ENCODE peak calls at places on chromosomes 2 and 18, in eight cellular contexts. One of them, this sample, is unnamed. For H3K4me1, the result is how much of the 10 kb centered on the place peaks cover.

GRCh38 chr2:10225291-10226031 is 77.2 kb upstream of the HPCAL1 start:
- DNase-seq in esophagus muscularis mucosa: no peak
- DNase-seq in stomach: peak
- DNase-seq in H9: peak
- DNase-seq in pancreas: no peak
- DNase-seq in A549: no peak
- DNase-seq in psoas muscle: peak
- DNase-seq in astrocyte: no peak
- DNase-seq in this sample: peak

GRCh38 chr2:231617059-231617926 is 24.6 kb downstream of the TEX44 start:
- DNase-seq in stomach: no peak
- DNase-seq in astrocyte: no peak
- DNase-seq in esophagus muscularis mucosa: no peak
- DNase-seq in pancreas: no peak
- DNase-seq in psoas muscle: no peak
- DNase-seq in A549: no peak
- DNase-seq in H9: no peak
- DNase-seq in this sample: no peak

GRCh38 chr18:78421392-78421791 is 558.2 kb upstream of the SALL3 start:
- DNase-seq in pancreas: no peak
- DNase-seq in stomach: no peak
- DNase-seq in psoas muscle: no peak
- DNase-seq in A549: no peak
- DNase-seq in esophagus muscularis mucosa: peak
- DNase-seq in astrocyte: no peak
- DNase-seq in H9: no peak
- DNase-seq in this sample: no peak

GRCh38 chr18:50401888-50402287 is 27.0 kb downstream of the SKA1 start:
- DNase-seq in stomach: peak
- DNase-seq in A549: no peak
- DNase-seq in H9: peak
- DNase-seq in psoas muscle: peak
- DNase-seq in pancreas: peak
- DNase-seq in esophagus muscularis mucosa: no peak
- DNase-seq in astrocyte: peak
- DNase-seq in this sample: peak

GRCh38 chr2:40240067-40240466 is 211.8 kb downstream of the SLC8A1 start:
- DNase-seq in pancreas: peak
- DNase-seq in H9: no peak
- DNase-seq in astrocyte: peak
- DNase-seq in A549: no peak
- DNase-seq in psoas muscle: peak
- DNase-seq in stomach: peak
- DNase-seq in esophagus muscularis mucosa: peak
- DNase-seq in this sample: peak

GRCh38 chr2:181780159-181781081 is 100.1 kb upstream of the NEUROD1 start:
- DNase-seq in psoas muscle: no peak
- DNase-seq in astrocyte: peak
- DNase-seq in stomach: no peak
- DNase-seq in H9: no peak
- DNase-seq in pancreas: no peak
- DNase-seq in esophagus muscularis mucosa: no peak
- DNase-seq in A549: peak
- DNase-seq in this sample: no peak

GRCh38 chr18:76422838-76423237 is 72.2 kb downstream of the ZNF516 start:
- DNase-seq in astrocyte: no peak
- DNase-seq in stomach: no peak
- DNase-seq in pancreas: no peak
- DNase-seq in H9: no peak
- DNase-seq in psoas muscle: no peak
- DNase-seq in A549: no peak
- DNase-seq in esophagus muscularis mucosa: no peak
- DNase-seq in this sample: no peak

GRCh38 chr2:140863713-140864112 is 1267.1 kb downstream of the LRP1B start:
- DNase-seq in H9: no peak
- DNase-seq in stomach: no peak
- DNase-seq in esophagus muscularis mucosa: no peak
- DNase-seq in psoas muscle: no peak
- DNase-seq in astrocyte: peak
- DNase-seq in A549: peak
- DNase-seq in pancreas: no peak
- DNase-seq in this sample: no peak

GRCh38 chr2:43131890-43132522 is 94.4 kb downstream of the ZFP36L2 start:
- DNase-seq in H9: no peak
- DNase-seq in esophagus muscularis mucosa: no peak
- DNase-seq in psoas muscle: no peak
- DNase-seq in A549: no peak
- DNase-seq in stomach: no peak
- DNase-seq in pancreas: no peak
- DNase-seq in astrocyte: no peak
- DNase-seq in this sample: no peak

GRCh38 chr2:205903549-205904129 is 182.3 kb downstream of the INO80D start:
- DNase-seq in esophagus muscularis mucosa: no peak
- DNase-seq in A549: peak
- DNase-seq in stomach: peak
- DNase-seq in pancreas: no peak
- DNase-seq in H9: peak
- DNase-seq in psoas muscle: no peak
- DNase-seq in astrocyte: no peak
- DNase-seq in this sample: no peak

GRCh38 chr2:190184460-190184859 is 121.9 kb upstream of the MSTN start:
- DNase-seq in esophagus muscularis mucosa: no peak
- DNase-seq in pancreas: no peak
- DNase-seq in psoas muscle: no peak
- DNase-seq in stomach: no peak
- DNase-seq in H9: no peak
- DNase-seq in A549: no peak
- DNase-seq in astrocyte: no peak
- DNase-seq in this sample: no peak

GRCh38 chr2:124708661-124709060 is 683.6 kb downstream of the CNTNAP5 start:
- DNase-seq in psoas muscle: no peak
- DNase-seq in pancreas: no peak
- DNase-seq in esophagus muscularis mucosa: peak
- DNase-seq in H9: no peak
- DNase-seq in A549: no peak
- DNase-seq in stomach: no peak
- DNase-seq in astrocyte: no peak
- DNase-seq in this sample: no peak

GRCh38 chr18:57910817-57911216 is 107.7 kb upstream of the ATP8B1 start:
- DNase-seq in H9: peak
- DNase-seq in A549: no peak
- DNase-seq in esophagus muscularis mucosa: no peak
- DNase-seq in stomach: no peak
- DNase-seq in psoas muscle: no peak
- DNase-seq in pancreas: no peak
- DNase-seq in astrocyte: no peak
- DNase-seq in this sample: no peak

GRCh38 chr2:95316466-95317122 is 19.4 kb downstream of the KCNIP3 start:
- DNase-seq in A549: no peak
- DNase-seq in psoas muscle: no peak
- DNase-seq in pancreas: no peak
- DNase-seq in stomach: no peak
- DNase-seq in esophagus muscularis mucosa: no peak
- DNase-seq in H9: no peak
- DNase-seq in astrocyte: peak
- DNase-seq in this sample: no peak
- H3K27ac ChIP-seq in A549: no peak
- H3K27ac ChIP-seq in psoas muscle: no peak
- H3K27ac ChIP-seq in pancreas: no peak
- H3K27ac ChIP-seq in stomach: no peak
- H3K27ac ChIP-seq in esophagus muscularis mucosa: no peak
- H3K27ac ChIP-seq in H9: no peak
- H3K27ac ChIP-seq in astrocyte: peak
- H3K27ac ChIP-seq in this sample: no peak

DNA sequence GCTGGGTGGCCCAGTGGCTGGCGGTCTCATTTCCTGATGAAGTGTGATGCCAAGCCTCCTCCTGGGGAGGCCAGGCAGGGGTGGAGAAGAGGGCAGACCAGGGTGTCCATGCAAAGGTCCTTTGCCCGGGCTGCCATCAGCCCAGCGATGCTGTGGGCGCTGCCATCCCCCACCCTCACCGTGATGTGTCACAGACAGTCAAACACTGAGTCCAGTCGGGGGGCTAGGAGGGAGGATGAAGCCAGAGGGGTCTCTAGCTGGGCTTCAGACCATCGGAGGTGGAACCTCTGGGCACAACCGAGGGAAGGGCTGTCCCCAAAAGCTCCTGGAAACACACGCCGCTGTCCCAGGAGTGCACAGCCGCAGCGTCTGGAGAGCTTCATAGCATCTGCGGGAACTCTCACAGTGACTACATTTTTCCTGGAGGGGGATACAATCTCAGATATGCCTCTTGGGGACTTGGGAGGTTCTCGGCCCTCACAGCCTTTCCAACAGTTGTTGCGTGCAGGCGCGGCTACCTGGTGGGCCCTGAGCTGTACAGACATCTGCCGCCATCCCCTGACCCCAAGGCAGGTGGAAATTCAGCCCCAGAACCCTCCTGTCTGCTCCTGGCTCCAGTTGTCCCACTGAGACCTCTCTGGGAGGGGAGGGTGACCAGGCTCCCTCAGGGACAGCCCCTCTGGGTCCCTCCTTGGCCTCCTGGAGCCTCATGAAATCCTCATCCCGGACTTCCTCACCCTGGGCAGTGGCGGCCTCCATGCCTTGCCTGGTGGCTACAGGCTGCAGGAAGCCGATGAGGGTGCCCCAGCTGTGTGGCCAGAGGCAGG is 26.5 kb upstream of the OTOS start:
- DNase-seq in pancreas: no peak
- DNase-seq in stomach: no peak
- DNase-seq in esophagus muscularis mucosa: no peak
- DNase-seq in astrocyte: no peak
- DNase-seq in psoas muscle: no peak
- DNase-seq in A549: no peak
- DNase-seq in H9: no peak
- DNase-seq in this sample: no peak
- TF ChIP-seq CTCF in pancreas: no peak
- TF ChIP-seq CTCF in stomach: no peak
- TF ChIP-seq CTCF in esophagus muscularis mucosa: no peak
- TF ChIP-seq CTCF in astrocyte: no peak
- TF ChIP-seq CTCF in psoas muscle: no peak
- TF ChIP-seq CTCF in A549: no peak
- TF ChIP-seq CTCF in H9: no peak
- TF ChIP-seq CTCF in this sample: no peak

GRCh38 chr18:36309436-36310391 is 12.2 kb downstream of the FHOD3 start:
- DNase-seq in stomach: no peak
- DNase-seq in astrocyte: peak
- DNase-seq in pancreas: peak
- DNase-seq in A549: peak
- DNase-seq in esophagus muscularis mucosa: no peak
- DNase-seq in psoas muscle: peak
- DNase-seq in H9: peak
- DNase-seq in this sample: peak
- H3K4me1 ChIP-seq in stomach: under half
- H3K4me1 ChIP-seq in astrocyte: under half
- H3K4me1 ChIP-seq in pancreas: under half
- H3K4me1 ChIP-seq in A549: under half
- H3K4me1 ChIP-seq in esophagus muscularis mucosa: under half
- H3K4me1 ChIP-seq in psoas muscle: under half
- H3K4me1 ChIP-seq in H9: under half
- H3K4me1 ChIP-seq in this sample: under half

GRCh38 chr18:55477537-55478300 is 110.3 kb downstream of the TCF4 start:
- DNase-seq in esophagus muscularis mucosa: no peak
- DNase-seq in H9: no peak
- DNase-seq in stomach: no peak
- DNase-seq in pancreas: no peak
- DNase-seq in A549: no peak
- DNase-seq in psoas muscle: peak
- DNase-seq in astrocyte: peak
- DNase-seq in this sample: no peak
- H3K27ac ChIP-seq in esophagus muscularis mucosa: peak
- H3K27ac ChIP-seq in H9: no peak
- H3K27ac ChIP-seq in stomach: peak
- H3K27ac ChIP-seq in pancreas: peak
- H3K27ac ChIP-seq in A549: no peak
- H3K27ac ChIP-seq in psoas muscle: peak
- H3K27ac ChIP-seq in astrocyte: peak
- H3K27ac ChIP-seq in this sample: peak

This sample was measured in ovary.